ENCODE peak calls at places on chromosomes 6 and 20, in seven cellular contexts. J, R, H, Z, P, O and Y are unnamed samples.
A peak's percentile ranks its signal among the peaks of the same experiment; 100 is the strongest.

GRCh38 chr6:89412071-89413005 is at the start of gene RRAGD:
- DNase-seq in J (peak; percentile 74), R (peak; percentile 12), H (peak; percentile 83), Z (peak; percentile 82), P (peak; percentile 35), O (peak; percentile 86), Y (peak; percentile 69)

GRCh38 chr6:52696418-52696817 is 25.5 kb downstream of the TMEM14A start:
- DNase-seq in J (no peak), R (no peak), H (no peak), Z (no peak), P (no peak), O (no peak), Y (no peak)

GRCh38 chr6:69796081-69796626 is 656 bp downstream of the LMBRD1 start:
- DNase-seq in J (peak; percentile 39), R (peak; percentile 23), H (peak; percentile 51), Z (no peak), P (no peak), O (no peak), Y (no peak)

GRCh38 chr6:168370310-168370991 is 50.9 kb upstream of the DACT2 start:
- DNase-seq in J (peak; percentile 54), R (peak; percentile 50), H (peak; percentile 43), Z (peak; percentile 76), P (peak; percentile 84), O (peak; percentile 89), Y (peak; percentile 65)

GRCh38 chr6:70151616-70152015 is 151.3 kb downstream of the COL9A1 start:
- DNase-seq in J (no peak), R (no peak), H (no peak), Z (no peak), P (no peak), O (no peak), Y (no peak)

GRCh38 chr6:115969207-115969929 is 91.3 kb downstream of the FRK start:
- DNase-seq in J (no peak), R (peak; percentile 3), H (no peak), Z (peak; percentile 24), P (no peak), O (no peak), Y (no peak)

GRCh38 chr6:1311400-1312192 is at the start of gene FOXQ1:
- DNase-seq in J (peak; percentile 71), R (peak; percentile 66), H (no peak), Z (no peak), P (no peak), O (no peak), Y (no peak)

GRCh38 chr6:158630944-158631616 is 13.5 kb downstream of the DYNLT1 start:
- DNase-seq in J (peak; percentile 54), R (no peak), H (no peak), Z (peak; percentile 66), P (peak; percentile 50), O (peak; percentile 78), Y (no peak)

GRCh38 chr6:14983599-14984296 is 262.1 kb upstream of the JARID2 start:
- DNase-seq in J (no peak), R (no peak), H (no peak), Z (no peak), P (no peak), O (no peak), Y (no peak)

GRCh38 chr20:54017846-54018245 is 52.5 kb downstream of the BCAS1 start:
- DNase-seq in J (no peak), R (no peak), H (no peak), Z (no peak), P (no peak), O (no peak), Y (no peak)

GRCh38 chr20:36063916-36064660 is 90.5 kb upstream of the EPB41L1 start:
- DNase-seq in J (no peak), R (no peak), H (no peak), Z (no peak), P (no peak), O (no peak), Y (no peak)

GRCh38 chr20:35492352-35492751 is 37.0 kb downstream of the CEP250 start:
- DNase-seq in J (no peak), R (no peak), H (no peak), Z (no peak), P (no peak), O (no peak), Y (no peak)

GRCh38 chr6:49570474-49571079 is 20.1 kb downstream of the C6orf141 start:
- DNase-seq in J (no peak), R (peak; percentile 48), H (no peak), Z (no peak), P (no peak), O (no peak), Y (no peak)

GRCh38 chr6:148507774-148508173 is 165.1 kb downstream of the SASH1 start:
- DNase-seq in J (peak; percentile 82), R (no peak), H (no peak), Z (no peak), P (no peak), O (peak; percentile 88), Y (no peak)

GRCh38 chr20:50987493-50988210 is 29.0 kb downstream of the MOCS3 start:
- DNase-seq in J (peak; percentile 81), R (peak; percentile 92), H (peak; percentile 80), Z (no peak), P (peak; percentile 79), O (peak; percentile 83), Y (peak; percentile 86)

GRCh38 chr20:41175727-41176330 is 38.5 kb downstream of the PLCG1 start:
- DNase-seq in J (no peak), R (no peak), H (peak; percentile 4), Z (no peak), P (no peak), O (no peak), Y (no peak)

GRCh38 chr6:140644017-140644416 is 1269.6 kb upstream of the CITED2 start:
- DNase-seq in J (no peak), R (no peak), H (no peak), Z (no peak), P (no peak), O (no peak), Y (no peak)

GRCh38 chr6:122622404-122622938 is 12.3 kb downstream of the PKIB start:
- DNase-seq in J (no peak), R (no peak), H (no peak), Z (no peak), P (no peak), O (no peak), Y (no peak)

DNA sequence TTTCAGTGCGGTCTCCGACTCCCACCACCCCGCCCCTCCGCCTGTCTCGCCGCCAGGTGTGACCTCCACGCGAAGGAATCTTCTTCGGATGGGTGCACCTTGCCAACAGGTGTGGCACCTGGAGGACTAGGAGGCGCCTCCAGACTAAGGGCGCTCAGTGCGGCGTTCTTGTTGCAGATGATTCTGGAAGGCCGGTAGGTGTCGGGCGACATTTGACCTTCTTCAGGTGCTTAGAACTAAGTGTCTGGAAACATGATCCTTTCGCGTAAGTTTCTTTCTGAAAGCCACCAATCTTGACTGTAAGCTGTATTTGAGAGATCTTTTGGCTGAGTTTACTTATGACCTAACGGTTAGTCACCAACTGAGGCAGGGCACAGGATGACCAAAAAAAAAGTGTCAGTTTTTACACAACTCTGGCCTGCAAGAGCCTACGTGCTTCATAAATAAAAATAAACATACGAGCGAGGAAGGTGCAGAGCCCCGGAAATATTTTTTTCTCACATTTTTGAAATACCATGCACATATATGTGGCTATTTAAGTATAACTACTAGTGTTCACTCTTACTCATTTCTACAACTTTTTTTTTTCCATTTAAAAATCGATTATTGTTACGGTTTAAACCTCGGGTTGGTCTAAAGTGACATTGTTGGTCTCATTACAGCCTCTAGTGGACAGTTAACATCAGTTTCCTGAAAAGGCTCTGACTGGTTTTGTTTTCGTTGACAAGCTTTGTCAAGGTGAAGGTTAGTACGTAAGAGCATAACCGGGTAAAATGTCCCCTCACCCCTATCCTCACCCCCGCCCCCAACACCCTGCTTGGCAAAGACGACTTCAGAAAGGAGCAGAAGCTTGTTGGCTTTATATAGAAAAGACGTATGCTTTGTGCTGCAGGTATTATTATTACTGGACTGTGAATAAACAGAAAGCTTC is 1.6 kb upstream of the ATXN1 start:
- DNase-seq in J (peak; percentile 64), R (peak; percentile 70), H (peak; percentile 59), Z (peak; percentile 35), P (peak; percentile 61), O (peak; percentile 75), Y (peak; percentile 40)
- TF ChIP-seq POLR2A in J (no peak), R (no peak), H (peak; percentile 44), Z (no peak), P (no peak), O (no peak), Y (no peak)

GRCh38 chr6:166999145-166999844 is at the start of gene CEP43:
- DNase-seq in J (peak; percentile 84), R (peak; percentile 90), H (peak; percentile 95), Z (peak; percentile 96), P (peak; percentile 94), O (peak; percentile 97), Y (peak; percentile 96)
- TF ChIP-seq POLR2A in J (no peak), R (peak; percentile 87), H (peak; percentile 54), Z (no peak), P (peak; percentile 22), O (no peak), Y (peak; percentile 83)

DNA sequence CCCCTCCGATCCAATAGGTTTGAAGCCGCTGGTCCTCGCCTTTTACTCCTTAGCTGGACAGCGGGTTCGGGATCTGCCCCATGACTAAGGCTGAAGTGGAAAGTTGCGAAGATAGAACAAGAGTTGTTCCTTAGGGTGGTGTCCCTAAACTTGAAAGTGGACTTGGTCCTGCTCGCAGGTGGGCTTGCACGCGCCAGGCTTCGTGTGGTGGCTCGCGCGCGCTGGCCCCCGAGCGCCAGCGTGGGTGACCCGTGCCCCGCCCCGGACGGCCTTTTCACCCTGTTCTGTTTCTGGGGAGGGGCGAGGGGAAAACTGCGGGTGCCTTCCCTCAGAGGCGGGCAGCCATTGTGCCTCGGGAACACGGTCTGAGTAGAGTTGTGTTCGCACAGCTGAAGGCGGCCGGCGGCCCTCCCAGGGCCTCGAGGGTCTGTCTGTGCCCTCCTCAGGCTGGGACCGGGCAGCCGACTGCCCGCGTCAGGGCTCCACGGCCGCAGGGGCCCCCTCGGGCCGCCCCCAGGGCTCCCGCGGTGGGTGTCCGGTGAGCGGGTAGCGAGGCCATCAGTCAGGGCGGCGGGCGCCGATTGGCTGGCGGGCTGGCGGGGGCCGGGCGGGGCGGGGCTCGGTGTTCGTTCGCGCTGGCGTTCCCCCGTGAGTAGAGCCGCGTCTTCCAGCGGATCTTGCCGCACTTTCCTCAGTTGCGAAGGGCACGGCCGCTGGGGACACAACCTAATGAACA is 33.0 kb downstream of the RREB1 start:
- DNase-seq in J (peak; percentile 84), R (peak; percentile 60), H (peak; percentile 90), Z (peak; percentile 92), P (peak; percentile 87), O (peak; percentile 95), Y (peak; percentile 88)
- TF ChIP-seq POLR2A in J (peak; percentile 31), R (peak; percentile 51), H (peak; percentile 79), Z (no peak), P (peak; percentile 65), O (peak; percentile 56), Y (peak; percentile 83)

GRCh38 chr20:32078777-32079176 is 26.7 kb downstream of the HCK start:
- DNase-seq in J (no peak), R (no peak), H (no peak), Z (no peak), P (no peak), O (no peak), Y (no peak)

GRCh38 chr20:32078322-32078721 is 26.3 kb downstream of the HCK start:
- DNase-seq in J (no peak), R (no peak), H (no peak), Z (no peak), P (no peak), O (no peak), Y (no peak)

GRCh38 chr20:32079655-32080109 is 27.6 kb downstream of the HCK start:
- DNase-seq in J (no peak), R (no peak), H (no peak), Z (no peak), P (no peak), O (no peak), Y (no peak)

GRCh38 chr20:32083469-32083868 is 26.0 kb upstream of the TM9SF4 start:
- DNase-seq in J (no peak), R (no peak), H (no peak), Z (no peak), P (no peak), O (no peak), Y (no peak)

GRCh38 chr20:32080783-32081182 is 28.7 kb upstream of the TM9SF4 start:
- DNase-seq in J (no peak), R (no peak), H (no peak), Z (no peak), P (no peak), O (no peak), Y (no peak)
- TF ChIP-seq POLR2A in J (no peak), R (no peak), H (no peak), Z (no peak), P (no peak), O (no peak), Y (no peak)